ENCODE peak calls at places on chromosomes 2 and 18, in eight cellular contexts. R, B, D, A, J, L, S and X are unnamed samples. For H3K27me3, the result is how much of the 10 kb centered on the place peaks cover.

GRCh38 chr2:28155627-28156026 is 237.0 kb upstream of the FOSL2 start:
- DNase-seq in L (no peak), B (no peak), S (no peak), J (no peak), D (no peak), R (no peak), A (no peak), X (peak)

GRCh38 chr2:135701442-135701841 is 40.2 kb upstream of the UBXN4 start:
- DNase-seq in L (no peak), A (no peak), R (no peak), S (no peak), D (no peak), J (no peak), B (no peak), X (no peak)

GRCh38 chr2:221166283-221166682 is 405.8 kb downstream of the EPHA4 start:
- DNase-seq in D (no peak), B (no peak), L (no peak), S (no peak), A (no peak), R (no peak), J (no peak), X (no peak)

GRCh38 chr2:161146996-161147395 is 13.2 kb upstream of the TANK start:
- DNase-seq in A (no peak), L (no peak), R (no peak), J (no peak), D (no peak), S (no peak), B (no peak), X (peak)

GRCh38 chr2:180367831-180368230 is 360.7 kb upstream of the CWC22 start:
- DNase-seq in B (no peak), J (no peak), S (no peak), L (peak), R (no peak), D (no peak), A (no peak), X (no peak)

GRCh38 chr2:36528761-36529392 is 69.1 kb downstream of the FEZ2 start:
- DNase-seq in S (no peak), L (no peak), A (no peak), D (no peak), J (no peak), R (no peak), B (no peak), X (no peak)

GRCh38 chr2:212911011-212911410 is 240.4 kb downstream of the IKZF2 start:
- DNase-seq in L (no peak), J (no peak), S (no peak), A (no peak), B (no peak), R (no peak), D (no peak), X (no peak)

GRCh38 chr18:12890500-12890899 is 6.5 kb upstream of the PTPN2 start:
- DNase-seq in J (no peak), D (no peak), A (no peak), B (no peak), L (no peak), S (no peak), R (no peak), X (no peak)

GRCh38 chr2:237315881-237316225 is 98.1 kb downstream of the COL6A3 start:
- DNase-seq in L (no peak), D (no peak), J (no peak), S (no peak), B (no peak), R (no peak), A (no peak), X (no peak)

GRCh38 chr2:43605079-43605655 is 9.3 kb upstream of the THADA start:
- DNase-seq in R (peak), S (no peak), L (peak), D (peak), A (no peak), J (no peak), B (no peak), X (no peak)

GRCh38 chr18:35888329-35888728 is 84.2 kb upstream of the RMP24 start:
- DNase-seq in S (no peak), L (no peak), J (no peak), A (no peak), D (no peak), B (no peak), R (no peak), X (no peak)

GRCh38 chr2:190184460-190184859 is 121.9 kb upstream of the MSTN start:
- DNase-seq in S (no peak), L (no peak), R (no peak), B (no peak), A (no peak), D (no peak), J (no peak), X (no peak)

GRCh38 chr18:3624818-3625716 is 175.1 kb downstream of the TGIF1 start:
- DNase-seq in A (peak), R (no peak), B (no peak), L (peak), D (no peak), J (peak), S (peak), X (peak)

GRCh38 chr18:1090758-1091157 is 186.1 kb downstream of the ADCYAP1 start:
- DNase-seq in S (no peak), B (no peak), A (no peak), L (no peak), D (no peak), R (no peak), J (no peak), X (no peak)
- H3K27me3 ChIP-seq in S (under half), B (under half), A (under half), L (under half), D (under half), R (under half), J (under half), X (under half)

DNA sequence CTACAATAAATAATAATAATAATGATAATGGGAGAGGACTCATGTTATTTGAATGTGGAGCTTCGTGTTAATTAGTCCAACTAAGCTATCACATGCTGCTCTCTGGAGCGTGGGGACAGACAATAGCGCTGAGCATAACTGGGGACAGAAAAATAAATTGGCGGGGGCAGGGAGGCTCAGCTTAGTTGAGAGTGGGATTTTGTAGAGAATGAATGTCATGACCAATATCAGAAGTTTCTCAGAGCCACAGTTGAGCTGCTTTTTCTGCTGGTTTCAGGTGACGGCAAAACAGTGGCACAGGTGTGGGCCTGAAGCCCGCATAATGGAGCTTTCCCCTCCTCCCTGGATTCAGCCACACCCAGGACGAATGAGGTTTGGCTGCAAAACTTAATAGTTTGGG is 111.1 kb upstream of the CAB39 start:
- DNase-seq in S (no peak), L (no peak), B (no peak), J (no peak), R (no peak), D (no peak), A (no peak), X (no peak)
- TF ChIP-seq POLR2A in S (no peak), L (no peak), B (no peak), J (no peak), R (no peak), D (no peak), A (no peak), X (no peak)

GRCh38 chr2:238450440-238450861 is 23.7 kb downstream of the ASB1 start:
- DNase-seq in S (no peak), B (no peak), J (peak), D (no peak), R (no peak), L (no peak), A (no peak), X (no peak)

GRCh38 chr2:238449909-238450417 is 23.2 kb downstream of the ASB1 start:
- DNase-seq in B (peak), A (no peak), L (peak), D (peak), R (no peak), J (peak), S (peak), X (no peak)

GRCh38 chr2:238456966-238457926 is 30.5 kb downstream of the ASB1 start:
- DNase-seq in A (no peak), B (no peak), S (no peak), J (no peak), R (no peak), D (no peak), L (no peak), X (no peak)

GRCh38 chr2:238456449-238456848 is 29.7 kb downstream of the ASB1 start:
- DNase-seq in A (no peak), J (no peak), B (no peak), D (no peak), R (no peak), L (no peak), S (no peak), X (no peak)

DNA sequence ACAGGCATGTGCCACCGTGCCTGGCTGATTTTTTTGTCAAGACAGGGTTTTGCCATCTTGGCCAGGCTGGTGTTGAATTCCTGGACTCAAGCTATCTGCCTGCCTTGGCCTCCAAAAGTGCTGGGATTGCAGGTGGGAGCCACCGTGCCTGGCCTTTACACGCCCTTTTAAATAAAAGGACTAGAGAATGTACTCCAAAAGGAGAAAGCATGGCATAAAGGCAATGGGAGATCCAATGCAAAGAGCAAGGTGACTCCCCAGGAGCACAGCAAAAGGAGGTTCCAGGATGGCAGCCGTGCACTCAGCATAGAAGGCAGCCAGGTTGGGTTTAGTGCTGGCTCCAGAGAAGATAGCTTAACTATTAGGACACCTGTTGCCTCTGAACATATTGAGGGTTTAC is 27.1 kb downstream of the ASB1 start:
- DNase-seq in J (no peak), B (no peak), L (no peak), S (no peak), A (no peak), R (no peak), D (no peak), X (no peak)
- H3K27me3 ChIP-seq in J (under half), B (under half), L (under half), S (under half), A (under half), R (under half), D (under half), X (under half)

GRCh38 chr2:197307933-197308521 is 2.6 kb downstream of the ANKRD44 start:
- DNase-seq in R (no peak), A (no peak), J (no peak), B (no peak), D (no peak), S (no peak), L (no peak), X (no peak)
- TF ChIP-seq POLR2A in R (no peak), A (no peak), J (no peak), B (no peak), D (no peak), S (no peak), L (no peak), X (no peak)

GRCh38 chr2:118833716-118834439 is 13.6 kb downstream of the EN1 start:
- DNase-seq in J (no peak), B (peak), D (no peak), S (no peak), R (no peak), A (no peak), L (no peak), X (no peak)

GRCh38 chr2:118835739-118836410 is 11.6 kb downstream of the EN1 start:
- DNase-seq in S (no peak), B (peak), A (peak), D (no peak), R (no peak), J (no peak), L (no peak), X (no peak)

GRCh38 chr2:118834901-118835738 is 12.3 kb downstream of the EN1 start:
- DNase-seq in D (no peak), S (no peak), A (no peak), B (peak), L (no peak), R (no peak), J (no peak), X (no peak)

GRCh38 chr2:118832791-118833715 is 14.4 kb downstream of the EN1 start:
- DNase-seq in J (no peak), L (no peak), D (no peak), B (peak), A (no peak), S (no peak), R (no peak), X (no peak)

GRCh38 chr2:118834440-118834810 is 13.0 kb downstream of the EN1 start:
- DNase-seq in R (no peak), S (no peak), B (peak), A (no peak), L (no peak), J (no peak), D (no peak), X (no peak)
- H3K27me3 ChIP-seq in R (under half), S (under half), B (half or more), A (under half), L (under half), J (half or more), D (under half), X (under half)

GRCh38 chr2:64904405-64905329 is 84.5 kb upstream of the SLC1A4 start:
- DNase-seq in R (no peak), S (no peak), J (no peak), D (no peak), B (no peak), A (no peak), L (no peak), X (no peak)

GRCh38 chr2:64899081-64899865 is 89.9 kb upstream of the SLC1A4 start:
- DNase-seq in L (no peak), A (no peak), D (no peak), B (no peak), R (no peak), J (no peak), S (no peak), X (no peak)
- TF ChIP-seq POLR2A in L (no peak), A (no peak), D (no peak), B (no peak), R (no peak), J (no peak), S (no peak), X (no peak)